ENCODE peak calls at places on chromosomes 11 and 22, in six cellular contexts. C, K, G, D, Y and Q are unnamed samples.

GRCh38 chr11:44626645-44627044 is 61.2 kb downstream of the CD82 start:
- DNase-seq in C (no peak), Y (no peak), K (no peak), G (peak), D (no peak), Q (no peak)

GRCh38 chr11:73267122-73267846 is 4.9 kb upstream of the P2RY6 start:
- DNase-seq in Y (no peak), C (no peak), K (no peak), G (peak), D (no peak), Q (no peak)

GRCh38 chr22:29820941-29821789 is 16.9 kb downstream of the ASCC2 start:
- DNase-seq in K (peak), C (peak), D (peak), Y (no peak), G (peak), Q (peak)

GRCh38 chr22:28232231-28232630 is 313.2 kb upstream of the PITPNB start:
- DNase-seq in C (no peak), K (no peak), D (no peak), Y (no peak), G (no peak), Q (no peak)

GRCh38 chr11:32056445-32056844 is 34.4 kb upstream of the RCN1 start:
- DNase-seq in K (peak), D (no peak), G (no peak), C (peak), Y (no peak), Q (no peak)

GRCh38 chr22:41585898-41586297 is 3.7 kb downstream of the PMM1 start:
- DNase-seq in C (no peak), K (no peak), D (no peak), G (no peak), Y (no peak), Q (no peak)

GRCh38 chr11:118224512-118225180 is at the start of gene JAML:
- DNase-seq in G (no peak), K (no peak), C (peak), D (no peak), Y (no peak), Q (no peak)

GRCh38 chr11:1255151-1255550 is 32.3 kb downstream of the MUC5B start:
- DNase-seq in D (no peak), K (no peak), Y (no peak), C (no peak), G (no peak), Q (no peak)

GRCh38 chr11:5423131-5423530 is 1.2 kb downstream of the OR51Q1 start:
- DNase-seq in Y (no peak), K (no peak), G (no peak), C (no peak), D (no peak), Q (no peak)

GRCh38 chr11:12088047-12088481 is 22.3 kb upstream of the MICAL2 start:
- DNase-seq in Y (no peak), K (peak), D (peak), G (peak), C (no peak), Q (peak)

GRCh38 chr11:68432874-68433273 is 27.7 kb upstream of the PPP6R3 start:
- DNase-seq in G (peak), C (no peak), Y (no peak), K (no peak), D (no peak), Q (no peak)

GRCh38 chr11:116851631-116852030 is 14.2 kb upstream of the APOA1 start:
- DNase-seq in Y (no peak), G (no peak), D (no peak), C (peak), K (no peak), Q (no peak)

GRCh38 chr11:130721736-130722135 is 194.5 kb downstream of the SNX19 start:
- DNase-seq in C (no peak), Y (no peak), G (no peak), K (peak), D (no peak), Q (no peak)

GRCh38 chr22:46719921-46720320 is 18.1 kb downstream of the CERK start:
- DNase-seq in Y (no peak), K (no peak), G (no peak), C (no peak), D (no peak), Q (no peak)

GRCh38 chr22:37454857-37455686 is 27.8 kb upstream of the ELFN2 start:
- DNase-seq in G (no peak), D (no peak), C (no peak), K (peak), Y (no peak), Q (peak)

GRCh38 chr11:69089258-69089657 is 40.5 kb downstream of the TPCN2 start:
- DNase-seq in K (peak), Y (no peak), D (no peak), G (peak), C (no peak), Q (peak)

DNA sequence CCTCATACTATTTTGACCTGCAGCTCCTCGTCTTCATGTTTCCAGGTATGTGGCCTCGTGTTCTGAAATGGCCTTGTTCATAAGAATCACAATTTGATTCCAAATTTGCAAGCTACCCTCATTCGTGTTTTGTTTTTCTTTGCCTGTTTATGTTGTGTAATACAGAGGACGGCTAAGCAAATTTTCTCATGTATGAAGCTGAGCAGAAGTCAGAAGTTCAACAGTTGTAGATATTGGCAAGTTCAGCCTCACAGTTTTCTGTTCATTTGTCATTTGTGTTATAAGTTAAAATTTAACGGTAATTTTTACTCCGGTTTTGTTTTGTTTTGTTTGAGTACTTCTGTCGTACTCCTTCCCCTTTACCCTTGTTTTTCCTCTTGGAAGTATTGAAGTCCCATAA is 15.4 kb upstream of the CHEK1 start:
- DNase-seq in Y (no peak), C (no peak), G (no peak), K (no peak), D (no peak), Q (no peak)
- H3K27ac ChIP-seq in Y (no peak), C (no peak), G (no peak), K (no peak), D (no peak), Q (no peak)

GRCh38 chr11:111393585-111393984 is 14.5 kb upstream of the POU2AF1 start:
- DNase-seq in C (no peak), Y (no peak), K (no peak), D (no peak), G (no peak), Q (no peak)

GRCh38 chr11:111395081-111395480 is 16.0 kb upstream of the POU2AF1 start:
- DNase-seq in C (no peak), G (no peak), D (no peak), K (no peak), Y (no peak), Q (no peak)

GRCh38 chr11:111391328-111392124 is 12.5 kb upstream of the POU2AF1 start:
- DNase-seq in K (no peak), G (no peak), C (no peak), Y (no peak), D (no peak), Q (no peak)

GRCh38 chr11:111393096-111393495 is 14.0 kb upstream of the POU2AF1 start:
- DNase-seq in G (no peak), Y (no peak), C (no peak), K (no peak), D (no peak), Q (no peak)

GRCh38 chr11:111392552-111392951 is 13.5 kb upstream of the POU2AF1 start:
- DNase-seq in C (no peak), D (no peak), K (no peak), G (no peak), Y (no peak), Q (no peak)
- H3K27ac ChIP-seq in C (no peak), D (no peak), K (no peak), G (no peak), Y (no peak), Q (no peak)

GRCh38 chr11:75773595-75774353 is 5.2 kb downstream of the DGAT2 start:
- DNase-seq in C (peak), G (no peak), K (no peak), Y (no peak), D (peak), Q (no peak)
- H3K27ac ChIP-seq in C (peak), G (no peak), K (no peak), Y (no peak), D (no peak), Q (no peak)

DNA sequence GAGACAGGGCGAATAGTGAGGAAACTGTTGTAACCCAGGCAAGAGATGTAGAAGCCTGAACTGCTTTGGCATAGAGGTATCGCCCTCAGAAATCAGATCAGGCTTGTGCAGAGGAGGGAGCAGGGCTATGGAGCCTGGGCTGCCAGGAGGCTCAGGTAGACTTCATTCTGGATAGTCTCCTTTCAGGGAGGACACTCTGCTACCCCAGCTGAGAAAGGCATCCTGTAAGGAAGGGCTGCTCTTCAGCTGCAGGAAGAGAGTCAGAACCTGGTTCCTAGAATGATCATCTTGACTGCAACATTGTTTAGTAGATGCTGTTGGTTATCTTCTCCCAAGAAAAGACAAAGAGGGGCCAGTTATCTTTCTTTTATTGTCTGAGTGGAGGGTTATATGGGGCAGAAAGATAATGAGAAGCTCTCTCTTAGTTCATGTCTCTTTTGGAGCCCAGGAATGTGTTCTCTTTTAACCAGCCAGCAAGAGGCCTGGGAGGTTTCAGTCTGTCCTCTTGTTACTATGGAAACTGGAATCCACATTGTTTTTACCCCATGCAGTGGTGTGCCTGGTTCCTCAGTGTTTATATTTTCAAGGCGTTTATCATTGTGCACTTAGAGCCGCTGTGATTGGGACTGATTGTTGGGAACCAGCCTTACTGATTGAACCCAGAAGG is 95.7 kb downstream of the STIM1 start:
- DNase-seq in Y (no peak), G (no peak), K (peak), C (no peak), D (no peak), Q (no peak)
- H3K27ac ChIP-seq in Y (peak), G (no peak), K (no peak), C (no peak), D (no peak), Q (no peak)

DNA sequence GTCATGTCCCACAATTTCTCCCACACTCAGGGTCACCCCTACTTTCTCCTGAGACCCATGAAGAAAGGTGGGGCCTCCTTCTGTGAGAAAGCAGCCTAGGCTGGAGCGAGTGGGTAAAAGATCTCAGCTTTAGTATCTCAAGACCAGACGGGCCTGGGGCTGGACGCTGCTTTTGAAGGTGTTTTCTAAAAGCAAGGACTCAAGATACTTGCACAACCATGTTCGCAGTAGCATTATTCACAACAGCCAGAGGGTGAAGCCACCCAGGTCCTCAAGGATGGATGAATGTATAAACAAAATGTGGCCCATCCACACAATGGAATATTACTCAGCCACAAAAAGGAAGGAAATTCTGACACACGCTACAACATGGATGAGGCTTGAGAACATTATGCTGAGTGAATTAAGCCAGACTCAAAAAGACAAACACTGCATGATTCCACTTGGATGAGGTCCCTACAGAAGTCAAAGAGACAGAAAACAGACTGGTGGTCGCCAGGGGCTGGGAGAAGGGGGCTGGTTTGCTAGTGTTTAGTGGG is 10.6 kb downstream of the SHANK2 start:
- DNase-seq in Y (no peak), K (no peak), D (no peak), C (no peak), G (no peak), Q (no peak)
- H3K27ac ChIP-seq in Y (no peak), K (peak), D (no peak), C (no peak), G (no peak), Q (peak)